ENCODE peak calls at places on chromosomes 1 and 21, in nine cellular contexts. K is posterior vena cava, G is hepatocyte, S is H54, A is caudate nucleus, Y is iPS-NIHi11, J is T-cell, H is activated T-cell treated with anti-CD3 and anti-CD28 coated beads for 4 hours, L is cardiac fibroblast. P is an unnamed sample.

GRCh38 chr1:30916296-30916695 is 7.7 kb upstream of the SDC3 start:
- DNase-seq in K (peak), G (no peak), S (no peak), A (no peak), Y (no peak), J (no peak), H (no peak), L (no peak), P (peak)

GRCh38 chr1:150973826-150974579 is 632 bp downstream of the CERS2 start:
- DNase-seq in K (no peak), G (peak), S (no peak), A (no peak), Y (peak), J (peak), H (peak), L (no peak), P (peak)

GRCh38 chr1:222644649-222645005 is 26.7 kb downstream of the MIA3 start:
- DNase-seq in K (no peak), G (no peak), S (no peak), A (no peak), Y (no peak), J (peak), H (peak), L (peak), P (no peak)

GRCh38 chr1:154840557-154841176 is 29.4 kb downstream of the KCNN3 start:
- DNase-seq in K (peak), G (no peak), S (peak), A (no peak), Y (no peak), J (no peak), H (no peak), L (peak), P (no peak)

GRCh38 chr1:220655509-220655908 is 34.7 kb upstream of the C1orf115 start:
- DNase-seq in K (no peak), G (no peak), S (no peak), A (no peak), Y (no peak), J (no peak), H (no peak), L (no peak), P (no peak)

GRCh38 chr1:42379794-42380616 is 587 bp upstream of the RIMKLA start:
- DNase-seq in K (no peak), G (peak), S (peak), A (no peak), Y (peak), J (no peak), H (no peak), L (peak), P (no peak)

GRCh38 chr21:39923441-39923840 is 56.2 kb downstream of the PCP4 start:
- DNase-seq in K (no peak), G (no peak), S (no peak), A (no peak), Y (no peak), J (no peak), H (no peak), L (no peak), P (no peak)

GRCh38 chr1:156910309-156910782 is 10.1 kb upstream of the LRRC71 start:
- DNase-seq in K (no peak), G (peak), S (peak), A (no peak), Y (peak), J (peak), H (peak), L (no peak), P (no peak)

GRCh38 chr21:43779660-43780059 is 3.6 kb upstream of the CSTB start:
- DNase-seq in K (no peak), G (no peak), S (no peak), A (no peak), Y (no peak), J (no peak), H (no peak), L (no peak), P (no peak)

GRCh38 chr1:244989813-244990212 is 125.5 kb upstream of the HNRNPU start:
- DNase-seq in K (no peak), G (no peak), S (no peak), A (no peak), Y (no peak), J (no peak), H (no peak), L (no peak), P (no peak)

GRCh38 chr1:205521646-205522150 is 17.2 kb downstream of the CDK18 start:
- DNase-seq in K (no peak), G (no peak), S (no peak), A (no peak), Y (no peak), J (no peak), H (no peak), L (no peak), P (no peak)

GRCh38 chr1:16915627-16915973 is 6.1 kb upstream of the CROCC start:
- DNase-seq in K (peak), G (no peak), S (no peak), A (no peak), Y (no peak), J (no peak), H (no peak), L (peak), P (no peak)

GRCh38 chr1:41496080-41497055 is 11.9 kb upstream of the EDN2 start:
- DNase-seq in K (peak), G (peak), S (peak), A (no peak), Y (peak), J (no peak), H (no peak), L (peak), P (peak)

GRCh38 chr1:219271914-219272545 is 98.4 kb downstream of the LYPLAL1 start:
- DNase-seq in K (no peak), G (no peak), S (no peak), A (no peak), Y (no peak), J (no peak), H (no peak), L (peak), P (no peak)

GRCh38 chr1:219039018-219039740 is 134.5 kb upstream of the LYPLAL1 start:
- DNase-seq in K (no peak), G (no peak), S (no peak), A (no peak), Y (no peak), J (no peak), H (no peak), L (no peak), P (no peak)

GRCh38 chr1:19710825-19711611 is 46.3 kb downstream of the HTR6 start:
- DNase-seq in K (no peak), G (no peak), S (no peak), A (no peak), Y (no peak), J (no peak), H (no peak), L (no peak), P (no peak)

GRCh38 chr1:29575277-29575676 is 339.0 kb downstream of the PTPRU start:
- DNase-seq in K (no peak), G (no peak), S (no peak), A (no peak), Y (no peak), J (no peak), H (no peak), L (no peak), P (no peak)

GRCh38 chr21:45823100-45823681 is 158.4 kb upstream of the COL6A1 start:
- DNase-seq in K (no peak), G (no peak), S (no peak), A (no peak), Y (no peak), J (no peak), H (no peak), L (no peak), P (no peak)

GRCh38 chr1:149885364-149886111 is 13.8 kb upstream of the BOLA1 start:
- DNase-seq in K (peak), G (peak), S (no peak), A (peak), Y (peak), J (peak), H (peak), L (peak), P (peak)

GRCh38 chr1:31507221-31507620 is 69.1 kb upstream of the TINAGL1 start:
- DNase-seq in K (no peak), G (no peak), S (no peak), A (no peak), Y (no peak), J (no peak), H (no peak), L (no peak), P (no peak)

GRCh38 chr1:118184737-118185082 is 318 bp downstream of the SPAG17 start:
- DNase-seq in K (no peak), G (peak), S (no peak), A (no peak), Y (peak), J (no peak), H (no peak), L (no peak), P (no peak)

P was measured in left lobe of liver.